ENCODE peak calls at places on chromosomes 3 and 15, in eight cellular contexts. C is stomach, S is thoracic aorta, D is A549, E is fibroblast of lung, U is HCT116, K is PC-3, W is uterus. A is an unnamed sample.
A peak's percentile ranks its signal among the peaks of the same experiment; 100 is the strongest.

GRCh38 chr3:148583793-148584192 is 113.9 kb upstream of the AGTR1 start:
- DNase-seq in D (no peak), U (no peak), K (no peak), S (no peak), C (no peak), E (no peak), W (no peak), A (no peak)

GRCh38 chr3:182241777-182242556 is 530.2 kb downstream of the SOX2 start:
- DNase-seq in U (no peak), K (no peak), E (peak; percentile 85), D (no peak), S (no peak), W (peak; percentile 58), C (no peak), A (peak; percentile 38)

GRCh38 chr3:141427764-141428163 is 59.1 kb upstream of the RASA2 start:
- DNase-seq in D (no peak), C (no peak), W (no peak), U (no peak), S (no peak), E (no peak), K (no peak), A (no peak)

GRCh38 chr15:74396445-74397238 is 29.2 kb upstream of the CYP11A1 start:
- DNase-seq in D (peak; percentile 61), C (peak; percentile 52), S (no peak), U (peak; percentile 89), E (peak; percentile 33), W (no peak), K (peak; percentile 98), A (no peak)

GRCh38 chr15:57610130-57610529 is 18.4 kb downstream of the MYZAP start:
- DNase-seq in D (peak; percentile 70), C (peak; percentile 81), W (peak; percentile 91), K (peak; percentile 93), S (no peak), E (peak; percentile 45), U (peak; percentile 36), A (no peak)

GRCh38 chr15:88897456-88898194 is 2.3 kb upstream of the HAPLN3 start:
- DNase-seq in S (peak; percentile 58), K (peak; percentile 77), D (peak; percentile 88), C (peak; percentile 89), W (peak; percentile 90), U (no peak), E (peak; percentile 77), A (peak; percentile 87)

GRCh38 chr15:90749754-90750153 is 32.6 kb downstream of the BLM start:
- DNase-seq in D (no peak), C (no peak), K (no peak), S (no peak), E (no peak), U (no peak), W (no peak), A (no peak)

GRCh38 chr15:35519536-35520149 is 26.3 kb downstream of the DPH6 start:
- DNase-seq in D (no peak), W (no peak), U (peak; percentile 28), K (peak; percentile 69), C (no peak), S (no peak), E (peak; percentile 75), A (no peak)

GRCh38 chr3:133938770-133939495 is 43.3 kb upstream of the RAB6B start:
- DNase-seq in S (no peak), W (peak; percentile 5), D (no peak), U (no peak), C (peak; percentile 11), K (peak; percentile 6), E (peak; percentile 60), A (no peak)
- TF ChIP-seq CTCF in S (no peak), W (no peak), D (no peak), U (no peak), C (no peak), K (no peak), E (peak; percentile 45), A (no peak)

DNA sequence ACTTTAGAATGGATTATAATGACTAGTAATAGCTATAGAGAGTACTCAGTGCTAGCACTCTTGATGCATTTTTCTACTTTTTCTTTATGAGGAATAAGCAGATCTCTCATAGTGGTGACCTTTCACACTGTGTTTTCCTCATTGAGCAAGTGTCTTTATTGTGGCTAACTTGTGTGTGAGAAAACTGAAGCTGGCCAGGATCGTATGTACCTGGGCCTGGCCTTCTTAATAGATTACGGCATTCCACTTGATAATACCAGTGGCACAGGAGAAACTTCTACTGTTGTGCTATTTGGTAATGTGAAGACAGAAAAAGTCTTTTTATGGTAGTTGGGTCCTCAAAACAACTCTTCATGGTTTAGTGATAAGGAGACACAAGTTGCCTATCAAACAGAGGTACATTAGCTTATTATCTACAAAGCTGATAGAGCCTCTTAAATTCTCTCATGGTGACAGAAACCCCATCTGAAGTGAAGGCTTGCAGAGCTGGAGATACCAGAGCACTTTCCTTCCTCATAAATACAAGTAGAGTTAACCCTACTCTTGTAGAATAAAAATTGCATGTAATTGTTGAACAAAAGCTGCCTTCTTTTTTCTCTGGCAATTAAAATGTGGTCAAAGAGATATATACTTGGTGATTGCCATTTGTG is 64.6 kb downstream of the LYSMD4 start:
- DNase-seq in W (no peak), E (no peak), C (no peak), U (no peak), S (no peak), K (no peak), D (no peak), A (no peak)
- H3K27ac ChIP-seq in W (no peak overlapping the region), E (no peak overlapping the region), C (peak overlapping the region; percentile 39), U (no peak overlapping the region), S (no peak overlapping the region), K (no peak overlapping the region), D (no peak overlapping the region), A (no peak overlapping the region)

GRCh38 chr3:71927505-71928066 is 142.6 kb upstream of the PROK2 start:
- DNase-seq in C (no peak), K (no peak), S (no peak), U (no peak), W (no peak), D (no peak), E (no peak), A (no peak)

GRCh38 chr3:71926690-71927089 is 141.7 kb upstream of the PROK2 start:
- DNase-seq in W (no peak), S (no peak), C (no peak), E (no peak), K (no peak), D (no peak), U (no peak), A (no peak)

GRCh38 chr3:71928215-71928614 is 143.3 kb upstream of the PROK2 start:
- DNase-seq in E (no peak), K (no peak), W (no peak), U (no peak), C (no peak), S (no peak), D (no peak), A (no peak)

GRCh38 chr3:71924721-71925120 is 139.8 kb upstream of the PROK2 start:
- DNase-seq in W (no peak), C (no peak), S (no peak), K (no peak), E (no peak), U (no peak), D (no peak), A (no peak)

GRCh38 chr3:71926242-71926560 is 141.3 kb upstream of the PROK2 start:
- DNase-seq in U (peak; percentile 65), D (peak; percentile 17), E (peak; percentile 4), C (peak; percentile 51), K (peak; percentile 74), S (no peak), W (peak; percentile 19), A (no peak)
- TF ChIP-seq CTCF in U (peak; percentile 85), D (peak; percentile 30), E (peak; percentile 20), C (peak; percentile 51), K (peak; percentile 84), S (no peak), W (peak; percentile 16), A (peak; percentile 12)

DNA sequence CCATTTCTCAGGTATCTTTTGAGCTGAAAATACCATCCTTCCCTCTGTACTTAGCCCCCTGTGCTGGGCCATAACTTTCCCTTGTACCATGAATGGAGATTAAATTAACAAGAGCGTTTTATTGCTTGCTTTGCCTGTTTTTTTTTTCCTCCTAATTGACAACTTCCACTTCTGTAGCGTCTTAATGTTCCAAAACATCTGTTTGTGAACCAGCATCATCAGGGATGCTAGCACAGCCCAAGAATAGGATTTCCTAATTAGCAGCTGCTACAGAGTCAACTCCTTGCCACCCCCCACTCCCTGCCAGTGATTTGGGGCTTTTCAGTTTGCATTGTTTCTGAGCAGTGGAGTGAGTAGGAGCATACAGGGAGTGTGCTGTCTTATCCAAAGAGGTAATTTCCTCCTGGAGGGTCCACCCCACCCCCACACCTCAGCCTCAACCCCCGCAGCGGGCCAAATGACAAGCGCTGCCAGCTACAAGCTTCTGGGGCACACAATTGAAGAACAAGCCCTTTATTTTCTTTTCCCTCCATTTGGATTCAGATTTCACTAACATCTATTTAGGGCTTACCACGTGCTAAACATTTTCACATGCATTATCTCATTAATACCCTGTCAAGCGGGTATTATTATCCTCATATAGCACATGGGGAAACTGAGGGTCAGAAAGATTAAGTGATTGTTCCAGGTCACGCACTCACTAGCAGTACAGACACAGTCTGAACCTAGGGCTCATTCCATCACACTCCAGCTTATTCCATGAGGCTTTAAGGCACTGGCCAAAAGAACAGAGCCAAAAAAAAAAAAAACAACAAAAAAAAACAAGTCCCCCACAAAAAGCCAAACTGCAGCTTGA is 16.5 kb downstream of the HEG1 start:
- DNase-seq in S (no peak), E (no peak), C (no peak), U (no peak), D (no peak), W (no peak), K (no peak), A (no peak)
- H3K27ac ChIP-seq in S (peak overlapping the region; percentile 97), E (no peak overlapping the region), C (peak overlapping the region; percentile 66), U (no peak overlapping the region), D (no peak overlapping the region), W (peak overlapping the region; percentile 69), K (no peak overlapping the region), A (peak overlapping the region; percentile 69)

DNA sequence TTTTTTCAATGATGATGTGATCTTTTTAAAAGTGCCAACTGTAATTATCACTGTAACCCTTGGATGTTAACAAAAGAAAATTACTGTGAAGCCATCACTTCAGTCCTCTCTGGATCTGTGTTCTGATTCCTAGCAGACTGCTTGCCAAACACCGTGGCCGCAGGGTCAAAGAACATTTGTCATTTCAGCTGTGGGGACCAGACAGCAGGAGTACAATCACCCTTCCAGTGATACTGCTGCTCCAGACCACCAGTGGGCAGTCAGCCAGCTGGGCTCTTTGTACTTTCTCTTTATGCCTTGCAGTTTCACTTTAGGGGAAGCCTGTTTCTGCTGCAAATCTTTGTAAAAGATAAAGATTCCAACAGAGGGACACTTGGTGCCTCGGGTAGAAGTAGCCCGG is 770.0 kb downstream of the GRM7 start:
- DNase-seq in C (peak; percentile 26), D (no peak), W (no peak), E (peak; percentile 43), U (no peak), S (no peak), K (no peak), A (no peak)
- TF ChIP-seq CTCF in C (no peak), D (no peak), W (no peak), E (no peak), U (no peak), S (no peak), K (no peak), A (no peak)

DNA sequence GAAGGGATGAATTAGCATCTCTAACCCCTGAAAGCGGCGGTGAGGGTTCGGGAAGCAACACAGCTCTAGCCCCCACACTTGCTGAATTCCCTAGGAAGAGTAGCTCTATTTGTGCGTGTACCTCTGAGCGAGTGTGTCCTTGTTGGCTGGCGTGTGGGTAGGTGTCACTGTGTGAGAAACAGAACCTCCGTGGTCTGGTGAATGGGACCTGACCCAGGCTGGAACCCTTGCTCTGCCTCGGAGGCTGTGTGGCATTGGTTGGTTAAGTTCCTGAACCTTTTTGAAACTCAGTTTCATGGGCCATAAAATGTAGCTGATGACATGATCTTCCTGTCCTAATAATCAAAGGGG is 414 bp upstream of the TMEM115 start:
- DNase-seq in K (no peak), E (no peak), W (no peak), C (no peak), S (no peak), U (no peak), D (no peak), A (no peak)
- H3K27ac ChIP-seq in K (no peak overlapping the region), E (no peak overlapping the region), W (no peak overlapping the region), C (no peak overlapping the region), S (no peak overlapping the region), U (no peak overlapping the region), D (peak overlapping the region; percentile 53), A (no peak overlapping the region)

A was measured in left lung.